ENCODE peak calls at places on chromosomes 11 and 22, in seven cellular contexts. T is OCI-LY7; M is A549; Z is CD8-positive, alpha-beta T cell; C is Peyer's patch; K is body of pancreas; H is neural progenitor cell. D is an unnamed sample.

GRCh38 chr11:85766801-85767200 is 44.1 kb downstream of the SYTL2 start:
- DNase-seq in C (no peak), K (no peak), Z (no peak), M (no peak), H (no peak), T (no peak), D (no peak)

GRCh38 chr11:61041755-61042518 is 60.4 kb upstream of the CD5 start:
- DNase-seq in K (no peak), C (no peak), T (peak; percentile 76), H (peak; percentile 77), Z (peak; percentile 84), M (no peak), D (no peak)

GRCh38 chr22:19510919-19511341 is 13.3 kb downstream of the CLDN5 start:
- DNase-seq in K (no peak), M (no peak), H (no peak), Z (no peak), C (no peak), T (no peak), D (no peak)

GRCh38 chr11:13669544-13670488 is 1.3 kb downstream of the FAR1 start:
- DNase-seq in M (no peak), T (peak; percentile 11), Z (no peak), C (no peak), K (no peak), H (no peak), D (no peak)

GRCh38 chr11:22466351-22466750 is 128.2 kb downstream of the SLC17A6 start:
- DNase-seq in T (no peak), M (no peak), H (no peak), C (no peak), Z (no peak), K (no peak), D (no peak)

GRCh38 chr22:43925433-43926348 is 2.1 kb downstream of the PNPLA3 start:
- DNase-seq in K (no peak), T (no peak), H (peak; percentile 94), M (no peak), C (peak; percentile 62), Z (no peak), D (no peak)

GRCh38 chr22:42604403-42604802 is 10.3 kb downstream of the POLDIP3 start:
- DNase-seq in H (no peak), Z (no peak), M (no peak), T (no peak), K (peak; percentile 56), C (no peak), D (no peak)

GRCh38 chr11:86737752-86738151 is 62.6 kb upstream of the PRSS23 start:
- DNase-seq in M (no peak), T (no peak), C (no peak), H (no peak), Z (no peak), K (no peak), D (no peak)

GRCh38 chr22:46416537-46417267 is 81.2 kb downstream of the TRMU start:
- DNase-seq in M (no peak), Z (no peak), C (no peak), T (no peak), H (no peak), K (no peak), D (no peak)

GRCh38 chr11:20731676-20732075 is 62.3 kb downstream of the NELL1 start:
- DNase-seq in Z (no peak), T (no peak), K (no peak), H (no peak), C (no peak), M (no peak), D (no peak)

GRCh38 chr11:61683961-61684869 is 4.0 kb downstream of the DAGLA start:
- DNase-seq in C (no peak), M (no peak), K (no peak), H (no peak), T (no peak), Z (no peak), D (no peak)

GRCh38 chr11:44300881-44301855 is 8.8 kb downstream of the ALX4 start:
- DNase-seq in M (peak; percentile 54), Z (no peak), K (no peak), T (no peak), H (no peak), C (no peak), D (no peak)

GRCh38 chr11:33479216-33479615 is 221.4 kb downstream of the C11orf91 start:
- DNase-seq in H (no peak), M (no peak), K (no peak), T (no peak), C (no peak), Z (no peak), D (no peak)

GRCh38 chr22:45602824-45603301 is 68.8 kb upstream of the ATXN10 start:
- DNase-seq in Z (no peak), K (no peak), C (peak; percentile 30), T (peak; percentile 58), M (no peak), H (peak; percentile 80), D (no peak)

GRCh38 chr11:77147668-77148321 is 19.7 kb downstream of the MYO7A start:
- DNase-seq in Z (peak; percentile 46), C (peak; percentile 72), K (no peak), M (no peak), H (peak; percentile 89), T (no peak), D (no peak)

GRCh38 chr11:30125461-30125860 is 105.4 kb upstream of the FSHB start:
- DNase-seq in Z (no peak), H (no peak), M (no peak), T (no peak), K (no peak), C (no peak), D (no peak)

GRCh38 chr11:45995342-45995734 is 72.9 kb downstream of the LARGE2 start:
- DNase-seq in M (no peak), Z (no peak), C (no peak), K (no peak), H (no peak), T (no peak), D (no peak)

GRCh38 chr11:121435796-121436511 is 16.2 kb upstream of the SORL1 start:
- DNase-seq in K (no peak), M (no peak), T (no peak), H (peak; percentile 70), Z (no peak), C (no peak), D (no peak)

GRCh38 chr11:131618203-131618602 is 247.8 kb downstream of the NTM start:
- DNase-seq in C (no peak), H (no peak), T (no peak), M (no peak), K (no peak), Z (no peak), D (no peak)

GRCh38 chr22:26197427-26197826 is 28.2 kb downstream of the SEZ6L start:
- DNase-seq in H (no peak), K (no peak), M (no peak), T (no peak), Z (no peak), C (no peak), D (no peak)

GRCh38 chr11:29343465-29344333 is 673.1 kb downstream of the KCNA4 start:
- DNase-seq in T (peak; percentile 58), H (peak; percentile 73), M (peak; percentile 35), Z (peak; percentile 4), K (peak; percentile 67), C (peak; percentile 63), D (no peak)

GRCh38 chr11:64291746-64292457 is 800 bp downstream of the KCNK4 start:
- DNase-seq in Z (no peak), C (peak; percentile 48), M (no peak), K (no peak), H (no peak), T (no peak), D (no peak)

GRCh38 chr11:64290352-64290751 is 750 bp upstream of the KCNK4 start:
- DNase-seq in Z (no peak), H (no peak), M (no peak), K (no peak), C (no peak), T (no peak), D (no peak)

GRCh38 chr11:64294665-64295289 is 3.7 kb downstream of the KCNK4 start:
- DNase-seq in Z (no peak), T (no peak), C (no peak), M (no peak), K (no peak), H (peak; percentile 20), D (no peak)

GRCh38 chr11:64290894-64291745 is at the start of gene KCNK4:
- DNase-seq in C (peak; percentile 45), T (no peak), Z (no peak), M (no peak), H (peak; percentile 42), K (no peak), D (no peak)

DNA sequence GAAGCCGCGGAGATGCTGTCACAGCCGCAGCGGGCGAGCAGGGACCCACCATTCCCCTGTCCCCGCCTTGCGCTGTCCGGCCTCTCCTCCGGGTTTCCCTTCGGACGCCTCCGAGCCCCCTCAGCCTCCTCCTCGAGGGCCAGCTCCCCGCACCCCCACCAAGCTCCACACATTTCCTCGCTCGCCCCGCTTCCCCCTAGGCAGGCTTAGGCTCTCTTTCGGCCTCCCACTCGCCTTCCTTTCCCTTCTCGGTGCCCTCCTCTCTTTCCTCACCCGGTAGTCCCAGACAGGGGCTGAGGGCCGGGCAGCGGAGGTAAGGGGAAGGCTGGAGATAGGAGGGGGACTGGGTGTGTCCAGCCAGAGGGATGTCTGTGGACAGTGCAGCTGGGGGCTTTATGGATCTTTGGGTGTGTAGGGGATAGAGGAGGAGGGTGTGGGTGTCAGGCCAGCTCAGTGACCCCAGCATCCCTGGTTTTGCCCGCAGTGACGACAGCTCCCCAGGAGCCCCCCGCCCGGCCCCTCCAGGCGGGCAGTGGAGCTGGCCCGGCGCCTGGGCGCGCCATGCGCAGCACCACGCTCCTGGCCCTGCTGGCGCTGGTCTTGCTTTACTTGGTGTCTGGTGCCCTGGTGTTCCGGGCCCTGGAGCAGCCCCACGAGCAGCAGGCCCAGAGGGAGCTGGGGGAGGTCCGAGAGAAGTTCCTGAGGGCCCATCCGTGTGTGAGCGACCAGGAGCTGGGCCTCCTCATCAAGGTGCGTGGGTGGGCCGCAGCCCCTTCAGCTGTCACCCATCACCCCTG is 1.6 kb downstream of the KCNK4 start:
- DNase-seq in C (peak; percentile 43), K (no peak), H (peak; percentile 42), Z (no peak), T (no peak), M (no peak), D (no peak)
- H3K4me3 ChIP-seq in C (peak overlapping the region; percentile 47), K (no peak overlapping the region), H (peak overlapping the region; percentile 44), Z (peak overlapping the region; percentile 30), T (no peak overlapping the region), M (no peak overlapping the region), D (peak overlapping the region; percentile 4)

GRCh38 chr11:8905528-8906165 is 5.3 kb upstream of the AKIP1 start:
- DNase-seq in C (no peak), T (no peak), K (no peak), M (peak; percentile 25), H (no peak), Z (no peak), D (no peak)
- H3K27ac ChIP-seq in C (no peak overlapping the region), T (no peak overlapping the region), K (no peak overlapping the region), M (peak overlapping the region; percentile 66), H (no peak overlapping the region), Z (no peak overlapping the region), D (no peak overlapping the region)

GRCh38 chr11:127003260-127003981 is 2.9 kb upstream of the KIRREL3 start:
- DNase-seq in H (peak; percentile 94), T (no peak), M (peak; percentile 69), Z (no peak), C (peak; percentile 56), K (no peak), D (no peak)
- H3K4me3 ChIP-seq in H (peak overlapping the region; percentile 48), T (no peak overlapping the region), M (peak overlapping the region; percentile 41), Z (no peak overlapping the region), C (no peak overlapping the region), K (no peak overlapping the region), D (peak overlapping the region; percentile 57)

DNA sequence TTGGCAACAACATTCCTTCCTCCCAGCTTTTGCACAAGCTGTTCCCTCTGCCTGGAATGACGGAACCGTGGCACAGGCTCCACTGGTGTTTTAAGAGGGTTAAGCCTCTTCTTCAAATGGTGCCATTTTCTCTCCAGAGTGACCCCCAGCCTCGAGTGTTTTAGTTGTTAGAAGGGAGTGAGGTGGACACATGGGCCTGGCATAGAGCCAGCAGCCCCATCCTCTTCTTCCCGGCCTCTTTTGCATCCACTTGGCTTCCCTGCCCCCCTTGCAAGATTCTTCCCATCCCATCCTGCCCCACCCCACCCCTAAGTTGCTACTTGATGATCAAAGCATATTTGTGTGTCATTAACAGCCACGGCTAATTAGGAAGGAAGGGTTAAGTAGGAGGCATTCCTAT is 72.4 kb upstream of the CRYBB3 start:
- DNase-seq in T (no peak), C (no peak), K (no peak), M (no peak), Z (no peak), H (peak; percentile 19), D (no peak)
- H3K27ac ChIP-seq in T (no peak overlapping the region), C (no peak overlapping the region), K (no peak overlapping the region), M (no peak overlapping the region), Z (no peak overlapping the region), H (peak overlapping the region; percentile 67), D (no peak overlapping the region)

D was measured in AG04450.